ENCODE peak calls at places on chromosomes 6 and 20, in ten cellular contexts. J, R, L, C, P, S, B, Q, H and I are unnamed samples.
A peak's percentile ranks its signal among the peaks of the same experiment; 100 is the strongest.

GRCh38 chr6:98957440-98957839 is 9.7 kb upstream of the FBXL4 start:
- DNase-seq in J (no peak), C (no peak), L (no peak), Q (no peak), P (peak; percentile 68), B (peak; percentile 30), R (no peak), S (no peak), H (peak; percentile 85), I (no peak)

GRCh38 chr6:31689249-31690110 is 8.6 kb upstream of the LY6G5C start:
- DNase-seq in R (no peak), Q (no peak), J (no peak), C (no peak), P (no peak), S (no peak), H (no peak), B (no peak), L (no peak), I (no peak)

GRCh38 chr6:36028088-36028886 is 679 bp downstream of the MAPK14 start:
- DNase-seq in L (no peak), Q (peak; percentile 25), P (peak; percentile 31), S (peak; percentile 66), H (peak; percentile 23), R (peak; percentile 52), B (peak; percentile 23), C (peak; percentile 30), J (peak; percentile 52), I (no peak)

GRCh38 chr20:25227317-25227831 is 20.5 kb upstream of the PYGB start:
- DNase-seq in B (peak; percentile 88), J (no peak), Q (no peak), C (no peak), L (no peak), P (peak; percentile 75), S (no peak), R (peak; percentile 87), H (peak; percentile 83), I (no peak)

GRCh38 chr6:143675946-143676345 is 1.8 kb upstream of the PHACTR2 start:
- DNase-seq in R (no peak), S (no peak), H (peak; percentile 64), B (peak; percentile 71), J (no peak), P (peak; percentile 70), L (no peak), Q (no peak), C (no peak), I (no peak)

GRCh38 chr20:59289994-59290393 is 10.4 kb upstream of the EDN3 start:
- DNase-seq in R (no peak), P (no peak), L (no peak), Q (no peak), C (no peak), B (no peak), J (no peak), S (no peak), H (no peak), I (no peak)

GRCh38 chr6:63305278-63305677 is 14.5 kb downstream of the LGSN start:
- DNase-seq in S (no peak), C (no peak), B (peak; percentile 2), H (no peak), P (peak; percentile 13), R (no peak), Q (no peak), L (no peak), J (no peak), I (no peak)

GRCh38 chr20:14634666-14635065 is 297.3 kb upstream of the FLRT3 start:
- DNase-seq in J (no peak), L (no peak), S (no peak), P (peak; percentile 83), Q (no peak), C (no peak), H (no peak), R (no peak), B (no peak), I (no peak)

GRCh38 chr20:2260250-2260649 is 35.6 kb upstream of the TGM3 start:
- DNase-seq in R (no peak), S (no peak), J (no peak), C (no peak), P (peak; percentile 48), B (no peak), Q (no peak), H (no peak), L (no peak), I (no peak)

GRCh38 chr6:100230976-100231316 is 233.8 kb downstream of the SIM1 start:
- DNase-seq in R (no peak), L (no peak), H (peak; percentile 63), C (no peak), S (no peak), Q (no peak), P (peak; percentile 95), J (peak; percentile 64), B (peak; percentile 65), I (no peak)

GRCh38 chr20:23391707-23392310 is 29.5 kb downstream of the NAPB start:
- DNase-seq in P (no peak), C (no peak), R (no peak), H (no peak), B (no peak), L (no peak), S (no peak), J (no peak), Q (no peak), I (no peak)

GRCh38 chr6:15657290-15657689 is 5.5 kb downstream of the DTNBP1 start:
- DNase-seq in B (no peak), H (no peak), S (no peak), Q (no peak), C (no peak), L (no peak), P (no peak), R (no peak), J (no peak), I (no peak)

GRCh38 chr6:83073620-83074019 is 6.1 kb downstream of the DOP1A start:
- DNase-seq in B (no peak), C (peak; percentile 23), P (no peak), J (no peak), Q (no peak), S (no peak), H (no peak), L (no peak), R (no peak), I (no peak)

GRCh38 chr6:140485740-140486467 is 1111.5 kb upstream of the CITED2 start:
- DNase-seq in H (peak; percentile 98), R (no peak), B (peak; percentile 94), S (no peak), L (no peak), J (no peak), Q (no peak), C (peak; percentile 4), P (peak; percentile 92), I (no peak)

GRCh38 chr20:61718361-61718760 is 347.3 kb downstream of the TAF4 start:
- DNase-seq in B (no peak), Q (no peak), H (no peak), J (no peak), S (no peak), C (no peak), L (no peak), P (no peak), R (no peak), I (no peak)